ENCODE peak calls at places on chromosomes 3 and 15, in five cellular contexts. One of them, this sample, is unnamed.

GRCh38 chr15:39885099-39885777 is 34.8 kb downstream of the GPR176 start:
- DNase-seq in germinal center: no peak
- DNase-seq in upper lobe of right lung: no peak
- DNase-seq in ascending aorta: no peak
- DNase-seq in AG09319: no peak
- DNase-seq in this sample: no peak

GRCh38 chr3:194162070-194162678 is 26.2 kb downstream of the HES1 start:
- DNase-seq in germinal center: no peak
- DNase-seq in upper lobe of right lung: no peak
- DNase-seq in ascending aorta: no peak
- DNase-seq in AG09319: no peak
- DNase-seq in this sample: no peak

GRCh38 chr3:57007513-57008415 is 52.7 kb upstream of the SPATA12 start:
- DNase-seq in germinal center: no peak
- DNase-seq in upper lobe of right lung: peak
- DNase-seq in ascending aorta: peak
- DNase-seq in AG09319: peak
- DNase-seq in this sample: peak

GRCh38 chr3:44842376-44842775 is 19.3 kb upstream of the TMEM42 start:
- DNase-seq in germinal center: no peak
- DNase-seq in upper lobe of right lung: no peak
- DNase-seq in ascending aorta: no peak
- DNase-seq in AG09319: no peak
- DNase-seq in this sample: no peak

GRCh38 chr3:66442254-66443249 is 58.3 kb downstream of the LRIG1 start:
- DNase-seq in germinal center: no peak
- DNase-seq in upper lobe of right lung: peak
- DNase-seq in ascending aorta: no peak
- DNase-seq in AG09319: no peak
- DNase-seq in this sample: peak

GRCh38 chr3:9782777-9783176 is 9.5 kb downstream of the TADA3 start:
- DNase-seq in germinal center: peak
- DNase-seq in upper lobe of right lung: no peak
- DNase-seq in ascending aorta: no peak
- DNase-seq in AG09319: no peak
- DNase-seq in this sample: no peak

GRCh38 chr15:58476525-58477162 is 44.9 kb downstream of the LIPC start:
- DNase-seq in germinal center: no peak
- DNase-seq in upper lobe of right lung: no peak
- DNase-seq in ascending aorta: no peak
- DNase-seq in AG09319: no peak
- DNase-seq in this sample: no peak

GRCh38 chr3:166837535-166837934 is 542.6 kb downstream of the ZBBX start:
- DNase-seq in germinal center: no peak
- DNase-seq in upper lobe of right lung: no peak
- DNase-seq in ascending aorta: no peak
- DNase-seq in AG09319: no peak
- DNase-seq in this sample: peak

GRCh38 chr15:82646250-82647044 is 716 bp downstream of the CPEB1 start:
- DNase-seq in germinal center: no peak
- DNase-seq in upper lobe of right lung: no peak
- DNase-seq in ascending aorta: no peak
- DNase-seq in AG09319: no peak
- DNase-seq in this sample: no peak

GRCh38 chr15:41695750-41696436 is 35.7 kb downstream of the MGA start:
- DNase-seq in germinal center: peak
- DNase-seq in upper lobe of right lung: no peak
- DNase-seq in ascending aorta: no peak
- DNase-seq in AG09319: no peak
- DNase-seq in this sample: peak

GRCh38 chr3:158935846-158936245 is 134.0 kb downstream of the MFSD1 start:
- DNase-seq in germinal center: no peak
- DNase-seq in upper lobe of right lung: no peak
- DNase-seq in ascending aorta: no peak
- DNase-seq in AG09319: no peak
- DNase-seq in this sample: peak

GRCh38 chr15:73959012-73959581 is 32.8 kb downstream of the LOXL1 start:
- DNase-seq in germinal center: no peak
- DNase-seq in upper lobe of right lung: no peak
- DNase-seq in ascending aorta: no peak
- DNase-seq in AG09319: no peak
- DNase-seq in this sample: peak

GRCh38 chr3:183178833-183179549 is 16.5 kb upstream of the LAMP3 start:
- DNase-seq in germinal center: no peak
- DNase-seq in upper lobe of right lung: peak
- DNase-seq in ascending aorta: no peak
- DNase-seq in AG09319: no peak
- DNase-seq in this sample: peak

GRCh38 chr3:197104738-197105137 is 75.1 kb upstream of the MELTF start:
- DNase-seq in germinal center: no peak
- DNase-seq in upper lobe of right lung: no peak
- DNase-seq in ascending aorta: no peak
- DNase-seq in AG09319: no peak
- DNase-seq in this sample: no peak

GRCh38 chr15:33746203-33746602 is 222.1 kb upstream of the CHRM5 start:
- DNase-seq in germinal center: no peak
- DNase-seq in upper lobe of right lung: no peak
- DNase-seq in ascending aorta: no peak
- DNase-seq in AG09319: no peak
- DNase-seq in this sample: no peak

GRCh38 chr3:131708216-131708615 is 205.4 kb upstream of the MRPL3 start:
- DNase-seq in germinal center: no peak
- DNase-seq in upper lobe of right lung: no peak
- DNase-seq in ascending aorta: no peak
- DNase-seq in AG09319: no peak
- DNase-seq in this sample: no peak

GRCh38 chr3:129855454-129856419 is 37.8 kb downstream of the TMCC1 start:
- DNase-seq in germinal center: no peak
- DNase-seq in upper lobe of right lung: no peak
- DNase-seq in ascending aorta: no peak
- DNase-seq in AG09319: no peak
- DNase-seq in this sample: peak

GRCh38 chr3:194282436-194283122 is 68.5 kb downstream of the CPN2 start:
- DNase-seq in germinal center: no peak
- DNase-seq in upper lobe of right lung: peak
- DNase-seq in ascending aorta: no peak
- DNase-seq in AG09319: no peak
- DNase-seq in this sample: no peak

GRCh38 chr3:19016846-19017245 is 131.5 kb upstream of the KCNH8 start:
- DNase-seq in germinal center: no peak
- DNase-seq in upper lobe of right lung: no peak
- DNase-seq in ascending aorta: no peak
- DNase-seq in AG09319: no peak
- DNase-seq in this sample: no peak

GRCh38 chr15:66101715-66102395 is 151.7 kb downstream of the MEGF11 start:
- DNase-seq in germinal center: no peak
- DNase-seq in upper lobe of right lung: peak
- DNase-seq in ascending aorta: no peak
- DNase-seq in AG09319: no peak
- DNase-seq in this sample: no peak

GRCh38 chr3:15860014-15860934 is 62.5 kb upstream of the ANKRD28 start:
- DNase-seq in germinal center: peak
- DNase-seq in upper lobe of right lung: peak
- DNase-seq in ascending aorta: no peak
- DNase-seq in AG09319: no peak
- DNase-seq in this sample: peak

GRCh38 chr3:171788546-171789351 is 21.5 kb downstream of the PLD1 start:
- DNase-seq in germinal center: no peak
- DNase-seq in upper lobe of right lung: no peak
- DNase-seq in ascending aorta: no peak
- DNase-seq in AG09319: peak
- DNase-seq in this sample: peak

GRCh38 chr3:141377377-141377776 is 9.1 kb downstream of the ZBTB38 start:
- DNase-seq in germinal center: no peak
- DNase-seq in upper lobe of right lung: no peak
- DNase-seq in ascending aorta: no peak
- DNase-seq in AG09319: no peak
- DNase-seq in this sample: no peak

GRCh38 chr3:189041482-189042090 is 130.2 kb upstream of the TPRG1 start:
- DNase-seq in germinal center: peak
- DNase-seq in upper lobe of right lung: no peak
- DNase-seq in ascending aorta: no peak
- DNase-seq in AG09319: no peak
- DNase-seq in this sample: peak

GRCh38 chr15:41493205-41493901 is at the start of gene ITPKA:
- DNase-seq in germinal center: peak
- DNase-seq in upper lobe of right lung: peak
- DNase-seq in ascending aorta: peak
- DNase-seq in AG09319: peak
- DNase-seq in this sample: peak

GRCh38 chr15:33580526-33580925 is 269.8 kb downstream of the RYR3 start:
- DNase-seq in germinal center: no peak
- DNase-seq in upper lobe of right lung: no peak
- DNase-seq in ascending aorta: no peak
- DNase-seq in AG09319: no peak
- DNase-seq in this sample: peak

GRCh38 chr3:38634133-38634532 is 15.4 kb downstream of the SCN5A start:
- DNase-seq in germinal center: no peak
- DNase-seq in upper lobe of right lung: no peak
- DNase-seq in ascending aorta: no peak
- DNase-seq in AG09319: no peak
- DNase-seq in this sample: peak

GRCh38 chr3:128273841-128274573 is 120.7 kb downstream of the EEFSEC start:
- DNase-seq in germinal center: no peak
- DNase-seq in upper lobe of right lung: no peak
- DNase-seq in ascending aorta: no peak
- DNase-seq in AG09319: no peak
- DNase-seq in this sample: no peak